ENCODE peak calls at places on chromosomes 11 and 22, in ten cellular contexts. One of them, this sample, is unnamed.

GRCh38 chr22:35914665-35915476 is 113.8 kb downstream of the RBFOX2 start:
- DNase-seq in AG10803: peak; percentile 88
- DNase-seq in esophagus squamous epithelium: no peak
- DNase-seq in stomach: peak; percentile 58
- DNase-seq in CD8-positive, alpha-beta T cell: no peak
- DNase-seq in progenitor cell of endocrine pancreas: peak; percentile 50
- DNase-seq in astrocyte of the cerebellum: peak; percentile 77
- DNase-seq in fibroblast of villous mesenchyme: peak; percentile 92
- DNase-seq in AG04450: peak; percentile 75
- DNase-seq in GM13977: no peak
- DNase-seq in this sample: peak; percentile 50

GRCh38 chr22:23184764-23185113 is 4.4 kb downstream of the BCR start:
- DNase-seq in AG10803: no peak
- DNase-seq in esophagus squamous epithelium: no peak
- DNase-seq in stomach: no peak
- DNase-seq in CD8-positive, alpha-beta T cell: no peak
- DNase-seq in progenitor cell of endocrine pancreas: no peak
- DNase-seq in astrocyte of the cerebellum: no peak
- DNase-seq in fibroblast of villous mesenchyme: no peak
- DNase-seq in AG04450: no peak
- DNase-seq in GM13977: no peak
- DNase-seq in this sample: no peak

GRCh38 chr22:36865346-36865745 is 4.5 kb downstream of the NCF4 start:
- DNase-seq in AG10803: no peak
- DNase-seq in esophagus squamous epithelium: no peak
- DNase-seq in stomach: no peak
- DNase-seq in CD8-positive, alpha-beta T cell: no peak
- DNase-seq in progenitor cell of endocrine pancreas: peak; percentile 31
- DNase-seq in astrocyte of the cerebellum: no peak
- DNase-seq in fibroblast of villous mesenchyme: peak; percentile 7
- DNase-seq in AG04450: no peak
- DNase-seq in GM13977: peak; percentile 46
- DNase-seq in this sample: no peak

GRCh38 chr22:46514592-46515207 is 22.7 kb downstream of the CELSR1 start:
- DNase-seq in AG10803: peak; percentile 41
- DNase-seq in esophagus squamous epithelium: no peak
- DNase-seq in stomach: no peak
- DNase-seq in CD8-positive, alpha-beta T cell: no peak
- DNase-seq in progenitor cell of endocrine pancreas: no peak
- DNase-seq in astrocyte of the cerebellum: no peak
- DNase-seq in fibroblast of villous mesenchyme: no peak
- DNase-seq in AG04450: no peak
- DNase-seq in GM13977: no peak
- DNase-seq in this sample: no peak

GRCh38 chr11:72969894-72970335 is 155.7 kb downstream of the ATG16L2 start:
- DNase-seq in AG10803: peak; percentile 81
- DNase-seq in esophagus squamous epithelium: no peak
- DNase-seq in stomach: no peak
- DNase-seq in CD8-positive, alpha-beta T cell: no peak
- DNase-seq in progenitor cell of endocrine pancreas: no peak
- DNase-seq in astrocyte of the cerebellum: peak; percentile 55
- DNase-seq in fibroblast of villous mesenchyme: peak; percentile 87
- DNase-seq in AG04450: no peak
- DNase-seq in GM13977: peak; percentile 62
- DNase-seq in this sample: no peak

GRCh38 chr11:47656284-47656915 is 14.0 kb upstream of the MTCH2 start:
- DNase-seq in AG10803: no peak
- DNase-seq in esophagus squamous epithelium: no peak
- DNase-seq in stomach: no peak
- DNase-seq in CD8-positive, alpha-beta T cell: no peak
- DNase-seq in progenitor cell of endocrine pancreas: no peak
- DNase-seq in astrocyte of the cerebellum: no peak
- DNase-seq in fibroblast of villous mesenchyme: no peak
- DNase-seq in AG04450: no peak
- DNase-seq in GM13977: no peak
- DNase-seq in this sample: no peak

GRCh38 chr11:67644472-67645418 is 5.2 kb upstream of the TBX10 start:
- DNase-seq in AG10803: no peak
- DNase-seq in esophagus squamous epithelium: no peak
- DNase-seq in stomach: no peak
- DNase-seq in CD8-positive, alpha-beta T cell: no peak
- DNase-seq in progenitor cell of endocrine pancreas: no peak
- DNase-seq in astrocyte of the cerebellum: no peak
- DNase-seq in fibroblast of villous mesenchyme: no peak
- DNase-seq in AG04450: no peak
- DNase-seq in GM13977: no peak
- DNase-seq in this sample: no peak

GRCh38 chr22:44746836-44747519 is 5.4 kb upstream of the ARHGAP8 start:
- DNase-seq in AG10803: no peak
- DNase-seq in esophagus squamous epithelium: no peak
- DNase-seq in stomach: peak; percentile 47
- DNase-seq in CD8-positive, alpha-beta T cell: no peak
- DNase-seq in progenitor cell of endocrine pancreas: no peak
- DNase-seq in astrocyte of the cerebellum: no peak
- DNase-seq in fibroblast of villous mesenchyme: peak; percentile 68
- DNase-seq in AG04450: no peak
- DNase-seq in GM13977: no peak
- DNase-seq in this sample: no peak

DNA sequence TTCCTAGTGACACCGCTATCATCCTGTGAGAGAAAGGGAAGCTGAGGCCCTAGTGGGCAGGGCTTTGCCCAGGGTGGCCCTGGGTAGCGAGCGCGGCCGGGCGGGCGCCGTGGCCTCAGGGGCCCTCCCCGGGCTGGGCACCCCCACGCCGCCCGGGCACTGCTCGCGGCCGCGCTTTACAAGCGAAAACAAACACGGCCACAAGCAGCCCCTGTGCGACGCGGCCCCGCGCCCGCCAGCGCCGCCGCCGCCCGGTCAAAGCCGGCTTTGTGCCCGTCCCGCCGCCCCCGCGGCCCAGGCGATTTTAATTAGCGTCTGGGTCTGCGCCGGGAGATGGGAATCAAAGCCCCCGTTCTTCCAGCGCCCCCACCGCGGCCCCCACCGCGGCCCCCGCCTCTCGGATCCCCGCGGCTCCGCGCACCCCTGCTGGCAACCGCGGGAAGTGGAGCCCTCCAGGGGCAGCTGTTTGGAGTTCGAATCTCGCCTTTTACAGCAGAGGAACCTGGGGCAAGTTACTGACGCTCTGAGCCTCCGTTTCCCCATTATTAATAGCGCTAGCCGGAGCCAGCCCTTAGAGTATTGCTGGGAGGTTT is 47.9 kb downstream of the CHRDL2 start:
- DNase-seq in AG10803: peak; percentile 25
- DNase-seq in esophagus squamous epithelium: no peak
- DNase-seq in stomach: peak; percentile 29
- DNase-seq in CD8-positive, alpha-beta T cell: no peak
- DNase-seq in progenitor cell of endocrine pancreas: no peak
- DNase-seq in astrocyte of the cerebellum: no peak
- DNase-seq in fibroblast of villous mesenchyme: peak; percentile 21
- DNase-seq in AG04450: no peak
- DNase-seq in GM13977: peak; percentile 46
- DNase-seq in this sample: peak; percentile 35
- TF ChIP-seq CTCF in AG10803: peak; percentile 48
- TF ChIP-seq CTCF in esophagus squamous epithelium: peak; percentile 44
- TF ChIP-seq CTCF in stomach: no peak
- TF ChIP-seq CTCF in CD8-positive, alpha-beta T cell: no peak
- TF ChIP-seq CTCF in progenitor cell of endocrine pancreas: peak; percentile 46
- TF ChIP-seq CTCF in astrocyte of the cerebellum: peak; percentile 55
- TF ChIP-seq CTCF in fibroblast of villous mesenchyme: peak; percentile 61
- TF ChIP-seq CTCF in AG04450: peak; percentile 47
- TF ChIP-seq CTCF in GM13977: peak; percentile 30
- TF ChIP-seq CTCF in this sample: peak; percentile 60

DNA sequence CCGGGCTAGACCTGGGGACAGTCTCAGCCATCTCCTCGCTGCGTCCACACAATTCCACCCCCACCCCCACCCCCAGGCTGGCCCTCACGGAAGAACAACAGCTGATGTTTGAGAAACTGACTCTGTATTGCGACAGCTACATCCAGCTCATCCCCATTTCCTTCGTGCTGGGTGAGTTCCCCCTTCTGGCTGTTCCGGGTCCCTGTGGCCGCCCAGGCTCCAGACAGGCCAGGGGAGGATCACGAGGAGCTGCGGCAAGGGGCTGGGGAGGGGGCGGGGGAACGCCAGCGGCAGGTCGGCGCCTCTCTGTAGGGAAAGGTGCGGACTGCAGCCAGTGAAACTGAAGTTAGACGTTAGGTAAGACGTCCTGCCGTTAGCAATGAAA is 4.9 kb downstream of the BEST1 start:
- DNase-seq in AG10803: peak; percentile 89
- DNase-seq in esophagus squamous epithelium: no peak
- DNase-seq in stomach: no peak
- DNase-seq in CD8-positive, alpha-beta T cell: no peak
- DNase-seq in progenitor cell of endocrine pancreas: no peak
- DNase-seq in astrocyte of the cerebellum: no peak
- DNase-seq in fibroblast of villous mesenchyme: peak; percentile 95
- DNase-seq in AG04450: no peak
- DNase-seq in GM13977: no peak
- DNase-seq in this sample: no peak
- TF ChIP-seq CTCF in AG10803: peak; percentile 48
- TF ChIP-seq CTCF in esophagus squamous epithelium: peak; percentile 14
- TF ChIP-seq CTCF in stomach: no peak
- TF ChIP-seq CTCF in CD8-positive, alpha-beta T cell: no peak
- TF ChIP-seq CTCF in progenitor cell of endocrine pancreas: no peak
- TF ChIP-seq CTCF in astrocyte of the cerebellum: no peak
- TF ChIP-seq CTCF in fibroblast of villous mesenchyme: peak; percentile 28
- TF ChIP-seq CTCF in AG04450: peak; percentile 31
- TF ChIP-seq CTCF in GM13977: no peak
- TF ChIP-seq CTCF in this sample: no peak

DNA sequence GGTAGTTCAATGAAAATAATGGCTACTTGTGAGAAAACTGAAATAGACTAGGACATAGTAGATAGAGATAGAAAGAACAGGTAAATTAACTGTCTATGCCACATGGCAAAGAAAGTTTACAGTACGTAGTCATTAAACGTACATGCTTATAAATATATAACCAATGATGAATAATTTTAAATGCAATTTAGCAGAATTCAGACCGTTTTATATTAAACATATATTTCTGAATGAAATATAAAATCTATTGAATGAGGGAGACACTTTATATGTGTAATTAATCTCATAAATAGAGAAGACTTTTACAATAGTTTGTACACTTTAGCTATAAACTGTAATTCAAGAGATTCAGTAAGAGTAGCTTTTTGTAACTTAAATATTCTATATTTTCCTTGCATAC is 124.4 kb upstream of the VPREB1 start:
- DNase-seq in AG10803: no peak
- DNase-seq in esophagus squamous epithelium: no peak
- DNase-seq in stomach: no peak
- DNase-seq in CD8-positive, alpha-beta T cell: no peak
- DNase-seq in progenitor cell of endocrine pancreas: no peak
- DNase-seq in astrocyte of the cerebellum: no peak
- DNase-seq in fibroblast of villous mesenchyme: no peak
- DNase-seq in AG04450: no peak
- DNase-seq in GM13977: no peak
- DNase-seq in this sample: no peak
- TF ChIP-seq CTCF in AG10803: no peak
- TF ChIP-seq CTCF in esophagus squamous epithelium: no peak
- TF ChIP-seq CTCF in stomach: no peak
- TF ChIP-seq CTCF in CD8-positive, alpha-beta T cell: no peak
- TF ChIP-seq CTCF in progenitor cell of endocrine pancreas: no peak
- TF ChIP-seq CTCF in astrocyte of the cerebellum: no peak
- TF ChIP-seq CTCF in fibroblast of villous mesenchyme: no peak
- TF ChIP-seq CTCF in AG04450: no peak
- TF ChIP-seq CTCF in GM13977: no peak
- TF ChIP-seq CTCF in this sample: no peak

DNA sequence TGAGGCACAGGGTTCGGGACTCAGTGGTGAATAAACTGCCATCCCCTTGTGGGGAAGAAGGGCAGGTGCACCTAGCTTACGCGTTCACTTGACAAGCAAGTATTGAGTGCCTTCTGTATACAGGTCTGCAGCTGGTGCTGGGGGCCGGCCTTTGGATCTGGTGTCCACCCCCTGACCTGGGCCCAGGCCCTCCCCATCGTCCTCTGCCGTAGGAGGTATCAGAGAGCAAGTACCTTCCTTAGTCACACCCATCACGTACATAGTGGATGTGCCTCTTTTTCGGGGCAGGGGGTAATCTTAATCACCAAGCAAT is 53.3 kb downstream of the SMIM38 start:
- DNase-seq in AG10803: no peak
- DNase-seq in esophagus squamous epithelium: no peak
- DNase-seq in stomach: no peak
- DNase-seq in CD8-positive, alpha-beta T cell: no peak
- DNase-seq in progenitor cell of endocrine pancreas: no peak
- DNase-seq in astrocyte of the cerebellum: no peak
- DNase-seq in fibroblast of villous mesenchyme: no peak
- DNase-seq in AG04450: no peak
- DNase-seq in GM13977: no peak
- DNase-seq in this sample: no peak
- TF ChIP-seq CTCF in AG10803: no peak
- TF ChIP-seq CTCF in esophagus squamous epithelium: no peak
- TF ChIP-seq CTCF in stomach: no peak
- TF ChIP-seq CTCF in CD8-positive, alpha-beta T cell: no peak
- TF ChIP-seq CTCF in progenitor cell of endocrine pancreas: no peak
- TF ChIP-seq CTCF in astrocyte of the cerebellum: no peak
- TF ChIP-seq CTCF in fibroblast of villous mesenchyme: no peak
- TF ChIP-seq CTCF in AG04450: no peak
- TF ChIP-seq CTCF in GM13977: no peak
- TF ChIP-seq CTCF in this sample: no peak

GRCh38 chr22:39559456-39560105 is 11.0 kb upstream of the CACNA1I start:
- DNase-seq in AG10803: peak; percentile 13
- DNase-seq in esophagus squamous epithelium: no peak
- DNase-seq in stomach: no peak
- DNase-seq in CD8-positive, alpha-beta T cell: no peak
- DNase-seq in progenitor cell of endocrine pancreas: peak; percentile 37
- DNase-seq in astrocyte of the cerebellum: no peak
- DNase-seq in fibroblast of villous mesenchyme: no peak
- DNase-seq in AG04450: no peak
- DNase-seq in GM13977: peak; percentile 59
- DNase-seq in this sample: no peak
- TF ChIP-seq CTCF in AG10803: peak; percentile 45
- TF ChIP-seq CTCF in esophagus squamous epithelium: peak; percentile 21
- TF ChIP-seq CTCF in stomach: no peak
- TF ChIP-seq CTCF in CD8-positive, alpha-beta T cell: no peak
- TF ChIP-seq CTCF in progenitor cell of endocrine pancreas: peak; percentile 59
- TF ChIP-seq CTCF in astrocyte of the cerebellum: peak; percentile 45
- TF ChIP-seq CTCF in fibroblast of villous mesenchyme: peak; percentile 44
- TF ChIP-seq CTCF in AG04450: peak; percentile 42
- TF ChIP-seq CTCF in GM13977: peak; percentile 60
- TF ChIP-seq CTCF in this sample: peak; percentile 53

This sample was measured in neural crest cell.